ENCODE peak calls at places on chromosomes 13 and 19, in six cellular contexts. L is cerebellum, H is globus pallidus, F is dermis microvascular lymphatic vessel endothelial cell, Z is left lung, K is neuronal stem cell. D is an unnamed sample.

GRCh38 chr13:106859505-106859904 is 291.6 kb upstream of the ARGLU1 start:
- DNase-seq in F (no peak), Z (no peak), H (no peak), K (no peak), L (no peak), D (no peak)

GRCh38 chr19:20359933-20360720 is 193.1 kb downstream of the ZNF486 start:
- DNase-seq in L (no peak), H (peak; percentile 51), Z (no peak), F (no peak), K (no peak), D (no peak)

GRCh38 chr13:67878376-67878775 is 648.2 kb upstream of the PCDH9 start:
- DNase-seq in K (no peak), H (no peak), Z (no peak), L (no peak), F (no peak), D (no peak)

GRCh38 chr13:30126903-30127428 is 180.4 kb downstream of the KATNAL1 start:
- DNase-seq in L (no peak), H (no peak), Z (no peak), K (no peak), F (no peak), D (no peak)

GRCh38 chr19:50496189-50497029 is 14.6 kb downstream of the JOSD2 start:
- DNase-seq in K (no peak), F (no peak), H (peak; percentile 99), Z (no peak), L (peak; percentile 33), D (no peak)

GRCh38 chr13:91247768-91248167 is 99.7 kb upstream of the MIR17HG start:
- DNase-seq in F (peak; percentile 31), L (no peak), K (peak; percentile 6), Z (no peak), H (no peak), D (peak; percentile 6)

GRCh38 chr19:3287814-3288213 is 63.4 kb downstream of the CELF5 start:
- DNase-seq in H (no peak), K (no peak), Z (no peak), F (no peak), L (no peak), D (no peak)

GRCh38 chr13:40518481-40518882 is 148.0 kb downstream of the FOXO1 start:
- DNase-seq in K (no peak), H (no peak), Z (no peak), F (no peak), L (no peak), D (peak; percentile 27)

GRCh38 chr19:39845621-39846175 is 481 bp downstream of the FBL start:
- DNase-seq in F (peak; percentile 28), L (no peak), H (no peak), K (no peak), Z (no peak), D (peak; percentile 34)

GRCh38 chr13:74070065-74070464 is 64.1 kb downstream of the KLF12 start:
- DNase-seq in H (no peak), L (no peak), K (no peak), Z (no peak), F (no peak), D (no peak)

GRCh38 chr13:24684600-24684998 is 4.4 kb downstream of the ATP12A start:
- DNase-seq in K (no peak), F (no peak), Z (no peak), L (no peak), H (peak; percentile 15), D (peak; percentile 14)

GRCh38 chr13:101556676-101557121 is 104.2 kb downstream of the ITGBL1 start:
- DNase-seq in L (no peak), Z (no peak), H (no peak), F (no peak), K (no peak), D (no peak)

GRCh38 chr13:70391678-70392077 is 283.4 kb upstream of the KLHL1 start:
- DNase-seq in F (no peak), H (no peak), K (no peak), Z (no peak), L (no peak), D (no peak)

D was measured in MCF 10A.